ENCODE peak calls at places on chromosomes 16 and 17, in seven cellular contexts. One of them, this sample, is unnamed.

GRCh38 chr16:8623634-8624033 is 2.1 kb downstream of the METTL22 start:
- DNase-seq in HFF-Myc: no peak
- DNase-seq in substantia nigra: no peak
- DNase-seq in GM23248: peak
- DNase-seq in left lung: no peak
- DNase-seq in type B pancreatic cell: no peak
- DNase-seq in naive thymus-derived CD4-positive, alpha-beta T cell: no peak
- DNase-seq in this sample: no peak

GRCh38 chr16:72400257-72401078 is 228.5 kb upstream of the PMFBP1 start:
- DNase-seq in type B pancreatic cell: no peak
- DNase-seq in substantia nigra: no peak
- DNase-seq in GM23248: peak
- DNase-seq in naive thymus-derived CD4-positive, alpha-beta T cell: no peak
- DNase-seq in HFF-Myc: peak
- DNase-seq in left lung: no peak
- DNase-seq in this sample: no peak

GRCh38 chr16:72877374-72878028 is 170.4 kb downstream of the ZFHX3 start:
- DNase-seq in substantia nigra: no peak
- DNase-seq in left lung: no peak
- DNase-seq in GM23248: peak
- DNase-seq in naive thymus-derived CD4-positive, alpha-beta T cell: no peak
- DNase-seq in HFF-Myc: peak
- DNase-seq in type B pancreatic cell: no peak
- DNase-seq in this sample: no peak

GRCh38 chr17:69448431-69449102 is 34.1 kb downstream of the MAP2K6 start:
- DNase-seq in GM23248: no peak
- DNase-seq in naive thymus-derived CD4-positive, alpha-beta T cell: no peak
- DNase-seq in HFF-Myc: no peak
- DNase-seq in left lung: no peak
- DNase-seq in substantia nigra: peak
- DNase-seq in type B pancreatic cell: no peak
- DNase-seq in this sample: no peak

GRCh38 chr17:78252111-78252634 is 20.7 kb downstream of the TMEM235 start:
- DNase-seq in substantia nigra: no peak
- DNase-seq in GM23248: no peak
- DNase-seq in left lung: no peak
- DNase-seq in HFF-Myc: no peak
- DNase-seq in naive thymus-derived CD4-positive, alpha-beta T cell: peak
- DNase-seq in type B pancreatic cell: no peak
- DNase-seq in this sample: no peak

GRCh38 chr16:12455287-12455798 is 348.3 kb downstream of the CPPED1 start:
- DNase-seq in HFF-Myc: no peak
- DNase-seq in type B pancreatic cell: no peak
- DNase-seq in naive thymus-derived CD4-positive, alpha-beta T cell: no peak
- DNase-seq in GM23248: peak
- DNase-seq in left lung: peak
- DNase-seq in substantia nigra: peak
- DNase-seq in this sample: no peak

GRCh38 chr17:20948984-20949777 is 93.6 kb downstream of the USP22 start:
- DNase-seq in naive thymus-derived CD4-positive, alpha-beta T cell: no peak
- DNase-seq in substantia nigra: no peak
- DNase-seq in GM23248: no peak
- DNase-seq in type B pancreatic cell: no peak
- DNase-seq in left lung: no peak
- DNase-seq in HFF-Myc: no peak
- DNase-seq in this sample: no peak

GRCh38 chr17:83056583-83057396 is 22.6 kb upstream of the METRNL start:
- DNase-seq in HFF-Myc: no peak
- DNase-seq in GM23248: peak
- DNase-seq in type B pancreatic cell: no peak
- DNase-seq in substantia nigra: no peak
- DNase-seq in naive thymus-derived CD4-positive, alpha-beta T cell: peak
- DNase-seq in left lung: peak
- DNase-seq in this sample: no peak

GRCh38 chr16:59701987-59702386 is 967.9 kb upstream of the GOT2 start:
- DNase-seq in type B pancreatic cell: no peak
- DNase-seq in naive thymus-derived CD4-positive, alpha-beta T cell: no peak
- DNase-seq in substantia nigra: no peak
- DNase-seq in GM23248: no peak
- DNase-seq in left lung: no peak
- DNase-seq in HFF-Myc: no peak
- DNase-seq in this sample: no peak

GRCh38 chr17:40862985-40863733 is 3.9 kb downstream of the KRT12 start:
- DNase-seq in HFF-Myc: no peak
- DNase-seq in type B pancreatic cell: no peak
- DNase-seq in substantia nigra: no peak
- DNase-seq in GM23248: no peak
- DNase-seq in left lung: no peak
- DNase-seq in naive thymus-derived CD4-positive, alpha-beta T cell: no peak
- DNase-seq in this sample: no peak

GRCh38 chr16:9437115-9437514 is 345.7 kb downstream of the HAPSTR1 start:
- DNase-seq in naive thymus-derived CD4-positive, alpha-beta T cell: no peak
- DNase-seq in HFF-Myc: no peak
- DNase-seq in type B pancreatic cell: no peak
- DNase-seq in GM23248: no peak
- DNase-seq in substantia nigra: no peak
- DNase-seq in left lung: no peak
- DNase-seq in this sample: no peak

GRCh38 chr17:57391076-57391825 is 134.9 kb downstream of the MSI2 start:
- DNase-seq in GM23248: no peak
- DNase-seq in naive thymus-derived CD4-positive, alpha-beta T cell: no peak
- DNase-seq in type B pancreatic cell: no peak
- DNase-seq in HFF-Myc: no peak
- DNase-seq in substantia nigra: no peak
- DNase-seq in left lung: no peak
- DNase-seq in this sample: no peak

GRCh38 chr16:12728471-12728870 is 75.2 kb downstream of the CPPED1 start:
- DNase-seq in naive thymus-derived CD4-positive, alpha-beta T cell: no peak
- DNase-seq in left lung: no peak
- DNase-seq in GM23248: no peak
- DNase-seq in HFF-Myc: no peak
- DNase-seq in type B pancreatic cell: no peak
- DNase-seq in substantia nigra: no peak
- DNase-seq in this sample: no peak

GRCh38 chr17:37787055-37787720 is 42.3 kb upstream of the HNF1B start:
- DNase-seq in left lung: no peak
- DNase-seq in type B pancreatic cell: no peak
- DNase-seq in naive thymus-derived CD4-positive, alpha-beta T cell: no peak
- DNase-seq in HFF-Myc: no peak
- DNase-seq in substantia nigra: no peak
- DNase-seq in GM23248: peak
- DNase-seq in this sample: no peak

GRCh38 chr17:59853168-59853918 is 39.4 kb downstream of the TUBD1 start:
- DNase-seq in type B pancreatic cell: no peak
- DNase-seq in GM23248: peak
- DNase-seq in left lung: no peak
- DNase-seq in naive thymus-derived CD4-positive, alpha-beta T cell: no peak
- DNase-seq in substantia nigra: no peak
- DNase-seq in HFF-Myc: no peak
- DNase-seq in this sample: no peak

GRCh38 chr16:67281536-67282446 is 2.5 kb downstream of the PLEKHG4 start:
- DNase-seq in naive thymus-derived CD4-positive, alpha-beta T cell: no peak
- DNase-seq in substantia nigra: no peak
- DNase-seq in GM23248: no peak
- DNase-seq in HFF-Myc: no peak
- DNase-seq in type B pancreatic cell: no peak
- DNase-seq in left lung: no peak
- DNase-seq in this sample: no peak

GRCh38 chr17:61201211-61201610 is 198.4 kb upstream of the TBX2 start:
- DNase-seq in HFF-Myc: peak
- DNase-seq in substantia nigra: no peak
- DNase-seq in naive thymus-derived CD4-positive, alpha-beta T cell: no peak
- DNase-seq in left lung: no peak
- DNase-seq in type B pancreatic cell: no peak
- DNase-seq in GM23248: peak
- DNase-seq in this sample: no peak

GRCh38 chr17:79028496-79029326 is 4.7 kb downstream of the C1QTNF1 start:
- DNase-seq in type B pancreatic cell: no peak
- DNase-seq in substantia nigra: no peak
- DNase-seq in left lung: no peak
- DNase-seq in GM23248: peak
- DNase-seq in naive thymus-derived CD4-positive, alpha-beta T cell: no peak
- DNase-seq in HFF-Myc: no peak
- DNase-seq in this sample: no peak

GRCh38 chr16:81863630-81864352 is 84.7 kb downstream of the PLCG2 start:
- DNase-seq in naive thymus-derived CD4-positive, alpha-beta T cell: no peak
- DNase-seq in GM23248: no peak
- DNase-seq in HFF-Myc: no peak
- DNase-seq in substantia nigra: no peak
- DNase-seq in left lung: no peak
- DNase-seq in type B pancreatic cell: no peak
- DNase-seq in this sample: peak

GRCh38 chr17:78535285-78536197 is 41.7 kb downstream of the DNAH17 start:
- DNase-seq in naive thymus-derived CD4-positive, alpha-beta T cell: no peak
- DNase-seq in left lung: no peak
- DNase-seq in HFF-Myc: no peak
- DNase-seq in GM23248: no peak
- DNase-seq in type B pancreatic cell: no peak
- DNase-seq in substantia nigra: no peak
- DNase-seq in this sample: peak

GRCh38 chr17:64418506-64419339 is 28.1 kb upstream of the PECAM1 start:
- DNase-seq in left lung: no peak
- DNase-seq in naive thymus-derived CD4-positive, alpha-beta T cell: peak
- DNase-seq in type B pancreatic cell: no peak
- DNase-seq in substantia nigra: no peak
- DNase-seq in GM23248: peak
- DNase-seq in HFF-Myc: peak
- DNase-seq in this sample: peak

GRCh38 chr16:47058295-47059086 is 85.0 kb upstream of the DNAJA2 start:
- DNase-seq in substantia nigra: no peak
- DNase-seq in left lung: no peak
- DNase-seq in HFF-Myc: no peak
- DNase-seq in type B pancreatic cell: no peak
- DNase-seq in GM23248: no peak
- DNase-seq in naive thymus-derived CD4-positive, alpha-beta T cell: no peak
- DNase-seq in this sample: no peak

GRCh38 chr16:154223-155030 is 2.0 kb downstream of the HBZ start:
- DNase-seq in left lung: no peak
- DNase-seq in substantia nigra: no peak
- DNase-seq in naive thymus-derived CD4-positive, alpha-beta T cell: no peak
- DNase-seq in HFF-Myc: no peak
- DNase-seq in GM23248: peak
- DNase-seq in type B pancreatic cell: no peak
- DNase-seq in this sample: no peak

GRCh38 chr17:73841431-73842060 is 197.3 kb upstream of the SDK2 start:
- DNase-seq in GM23248: peak
- DNase-seq in naive thymus-derived CD4-positive, alpha-beta T cell: no peak
- DNase-seq in left lung: no peak
- DNase-seq in type B pancreatic cell: no peak
- DNase-seq in substantia nigra: no peak
- DNase-seq in HFF-Myc: no peak
- DNase-seq in this sample: peak

GRCh38 chr17:4573682-4574081 is 10.6 kb upstream of the SMTNL2 start:
- DNase-seq in HFF-Myc: no peak
- DNase-seq in left lung: no peak
- DNase-seq in type B pancreatic cell: no peak
- DNase-seq in substantia nigra: no peak
- DNase-seq in naive thymus-derived CD4-positive, alpha-beta T cell: peak
- DNase-seq in GM23248: peak
- DNase-seq in this sample: no peak

GRCh38 chr16:54268766-54269165 is 17.8 kb downstream of the IRX3 start:
- DNase-seq in GM23248: no peak
- DNase-seq in naive thymus-derived CD4-positive, alpha-beta T cell: no peak
- DNase-seq in HFF-Myc: no peak
- DNase-seq in left lung: no peak
- DNase-seq in type B pancreatic cell: no peak
- DNase-seq in substantia nigra: no peak
- DNase-seq in this sample: no peak

GRCh38 chr17:40540448-40540847 is 24.8 kb downstream of the CCR7 start:
- DNase-seq in type B pancreatic cell: no peak
- DNase-seq in HFF-Myc: no peak
- DNase-seq in substantia nigra: no peak
- DNase-seq in GM23248: no peak
- DNase-seq in left lung: no peak
- DNase-seq in naive thymus-derived CD4-positive, alpha-beta T cell: peak
- DNase-seq in this sample: no peak

GRCh38 chr17:67671492-67671891 is 46.2 kb upstream of the NOL11 start:
- DNase-seq in HFF-Myc: no peak
- DNase-seq in GM23248: no peak
- DNase-seq in naive thymus-derived CD4-positive, alpha-beta T cell: no peak
- DNase-seq in left lung: no peak
- DNase-seq in substantia nigra: no peak
- DNase-seq in type B pancreatic cell: no peak
- DNase-seq in this sample: no peak

GRCh38 chr17:78917451-78918307 is 7.5 kb downstream of the TIMP2 start:
- DNase-seq in naive thymus-derived CD4-positive, alpha-beta T cell: no peak
- DNase-seq in GM23248: no peak
- DNase-seq in left lung: no peak
- DNase-seq in substantia nigra: no peak
- DNase-seq in HFF-Myc: no peak
- DNase-seq in type B pancreatic cell: no peak
- DNase-seq in this sample: no peak

GRCh38 chr16:58948244-58948643 is 214.1 kb upstream of the GOT2 start:
- DNase-seq in type B pancreatic cell: no peak
- DNase-seq in substantia nigra: no peak
- DNase-seq in left lung: no peak
- DNase-seq in HFF-Myc: no peak
- DNase-seq in GM23248: no peak
- DNase-seq in naive thymus-derived CD4-positive, alpha-beta T cell: no peak
- DNase-seq in this sample: no peak

GRCh38 chr17:50109785-50110184 is 14.6 kb downstream of the PDK2 start:
- DNase-seq in HFF-Myc: no peak
- DNase-seq in left lung: no peak
- DNase-seq in type B pancreatic cell: no peak
- DNase-seq in naive thymus-derived CD4-positive, alpha-beta T cell: no peak
- DNase-seq in GM23248: no peak
- DNase-seq in substantia nigra: no peak
- DNase-seq in this sample: no peak

GRCh38 chr17:77909236-77909635 is 49.3 kb upstream of the TNRC6C start:
- DNase-seq in substantia nigra: no peak
- DNase-seq in naive thymus-derived CD4-positive, alpha-beta T cell: no peak
- DNase-seq in type B pancreatic cell: no peak
- DNase-seq in GM23248: no peak
- DNase-seq in left lung: no peak
- DNase-seq in HFF-Myc: no peak
- DNase-seq in this sample: no peak

GRCh38 chr17:66443601-66444000 is 141.2 kb downstream of the PRKCA start:
- DNase-seq in left lung: no peak
- DNase-seq in substantia nigra: no peak
- DNase-seq in naive thymus-derived CD4-positive, alpha-beta T cell: no peak
- DNase-seq in GM23248: no peak
- DNase-seq in type B pancreatic cell: no peak
- DNase-seq in HFF-Myc: no peak
- DNase-seq in this sample: no peak

GRCh38 chr16:1537763-1538289 is 4.4 kb downstream of the TMEM204 start:
- DNase-seq in HFF-Myc: no peak
- DNase-seq in left lung: no peak
- DNase-seq in substantia nigra: no peak
- DNase-seq in naive thymus-derived CD4-positive, alpha-beta T cell: peak
- DNase-seq in type B pancreatic cell: no peak
- DNase-seq in GM23248: no peak
- DNase-seq in this sample: no peak

GRCh38 chr17:82232876-82233785 is 4.3 kb downstream of the SLC16A3 start:
- DNase-seq in HFF-Myc: no peak
- DNase-seq in left lung: no peak
- DNase-seq in GM23248: no peak
- DNase-seq in naive thymus-derived CD4-positive, alpha-beta T cell: no peak
- DNase-seq in type B pancreatic cell: no peak
- DNase-seq in substantia nigra: no peak
- DNase-seq in this sample: no peak

GRCh38 chr17:1328437-1328836 is 49.0 kb downstream of the TRARG1 start:
- DNase-seq in GM23248: no peak
- DNase-seq in HFF-Myc: no peak
- DNase-seq in substantia nigra: no peak
- DNase-seq in left lung: no peak
- DNase-seq in naive thymus-derived CD4-positive, alpha-beta T cell: no peak
- DNase-seq in type B pancreatic cell: no peak
- DNase-seq in this sample: no peak

GRCh38 chr17:82267575-82268379 is 5.7 kb downstream of the CSNK1D start:
- DNase-seq in naive thymus-derived CD4-positive, alpha-beta T cell: no peak
- DNase-seq in GM23248: peak
- DNase-seq in left lung: peak
- DNase-seq in type B pancreatic cell: no peak
- DNase-seq in HFF-Myc: peak
- DNase-seq in substantia nigra: peak
- DNase-seq in this sample: no peak